ENCODE peak calls at places on chromosome 15, in six cellular contexts. Z is neuronal stem cell, I is IMR-90, C is mesenchymal stem cell, H is trophoblast cell, P is H1. N is an unnamed sample. For H3K4me1, the result is how much of the 10 kb centered on the place peaks cover.

GRCh38 chr15:52730163-52730562 is 51.0 kb upstream of the ATOSA start:
- DNase-seq in H (peak), C (peak), P (no peak), Z (no peak), I (peak), N (no peak)

GRCh38 chr15:43329222-43329959 is 982 bp downstream of the LCMT2 start:
- DNase-seq in C (no peak), Z (peak), P (peak), H (peak), I (peak), N (no peak)

GRCh38 chr15:75347222-75348033 is 589 bp downstream of the NEIL1 start:
- DNase-seq in P (peak), C (peak), H (no peak), Z (no peak), I (no peak), N (peak)

GRCh38 chr15:33114484-33114767 is 80.1 kb downstream of the FMN1 start:
- DNase-seq in I (peak), H (peak), C (no peak), P (no peak), Z (no peak), N (no peak)

GRCh38 chr15:98683821-98684220 is 35.5 kb downstream of the IGF1R start:
- DNase-seq in Z (no peak), C (peak), P (no peak), I (no peak), H (no peak), N (no peak)

GRCh38 chr15:35713733-35714132 is 167.8 kb upstream of the DPH6 start:
- DNase-seq in Z (no peak), P (no peak), C (no peak), I (peak), H (peak), N (no peak)

GRCh38 chr15:86855307-86855706 is 775.6 kb downstream of the AGBL1 start:
- DNase-seq in I (no peak), C (peak), Z (no peak), P (no peak), H (no peak), N (no peak)

GRCh38 chr15:60787737-60788513 is 309.0 kb upstream of the ICE2 start:
- DNase-seq in H (no peak), P (no peak), Z (no peak), C (no peak), I (no peak), N (no peak)

GRCh38 chr15:37015476-37015875 is 84.9 kb downstream of the MEIS2 start:
- DNase-seq in C (no peak), P (no peak), I (no peak), H (no peak), Z (no peak), N (no peak)

GRCh38 chr15:39498642-39499041 is 82.2 kb upstream of the THBS1 start:
- DNase-seq in C (no peak), P (no peak), H (no peak), I (no peak), Z (no peak), N (no peak)

GRCh38 chr15:89057506-89058133 is 30.6 kb upstream of the ABHD2 start:
- DNase-seq in Z (peak), C (peak), H (peak), I (peak), P (peak), N (peak)

GRCh38 chr15:78620021-78620838 is 566 bp downstream of the CHRNA3 start:
- DNase-seq in H (no peak), P (peak), C (peak), I (no peak), Z (peak), N (peak)

GRCh38 chr15:60764408-60764963 is 285.5 kb upstream of the ICE2 start:
- DNase-seq in P (no peak), I (no peak), C (no peak), H (no peak), Z (no peak), N (no peak)

GRCh38 chr15:42581272-42581730 is 5.9 kb downstream of the STARD9 start:
- DNase-seq in Z (peak), C (peak), H (peak), P (peak), I (peak), N (peak)

GRCh38 chr15:36797128-36797527 is 217.7 kb downstream of the CDIN1 start:
- DNase-seq in C (no peak), P (no peak), H (no peak), I (no peak), Z (no peak), N (no peak)

GRCh38 chr15:92682772-92683510 is 27.4 kb upstream of the FAM174B start:
- DNase-seq in H (no peak), P (no peak), Z (no peak), C (peak), I (no peak), N (no peak)

GRCh38 chr15:31523655-31524049 is 197.0 kb downstream of the KLF13 start:
- DNase-seq in Z (no peak), I (no peak), P (no peak), H (no peak), C (no peak), N (no peak)

GRCh38 chr15:43229977-43230376 is 9.2 kb upstream of the EPB42 start:
- DNase-seq in C (no peak), Z (no peak), I (no peak), P (no peak), H (no peak), N (no peak)

GRCh38 chr15:44299997-44300396 is 11.5 kb downstream of the GOLM2 start:
- DNase-seq in Z (no peak), P (no peak), C (no peak), I (no peak), H (no peak), N (no peak)

GRCh38 chr15:53962646-53963561 is 15.3 kb upstream of the UNC13C start:
- DNase-seq in I (no peak), Z (peak), P (peak), C (no peak), H (peak), N (peak)

GRCh38 chr15:99123706-99124451 is 19.0 kb downstream of the SYNM start:
- DNase-seq in I (peak), H (peak), Z (peak), P (no peak), C (peak), N (peak)

GRCh38 chr15:51262468-51262867 is 75.9 kb downstream of the CYP19A1 start:
- DNase-seq in P (no peak), H (no peak), C (no peak), Z (no peak), I (no peak), N (no peak)

DNA sequence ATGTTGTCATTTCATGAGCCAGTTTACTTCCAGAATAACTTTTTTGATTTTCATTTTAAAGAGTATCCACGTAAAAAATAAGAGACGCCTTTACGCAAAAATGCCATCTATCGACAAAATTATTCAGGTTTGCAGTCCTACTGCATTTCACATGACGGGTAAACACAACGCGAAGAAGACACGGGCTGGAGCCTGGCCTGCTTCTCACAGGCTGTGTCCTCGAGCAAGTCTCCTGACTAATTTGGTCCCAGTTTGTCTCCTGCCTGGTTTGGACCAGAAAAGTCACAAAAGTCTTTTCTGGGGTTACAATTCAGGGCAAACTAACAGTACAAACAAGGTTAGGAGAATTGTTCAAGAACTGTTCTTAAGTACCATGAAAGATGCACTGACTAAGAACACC is 51.7 kb downstream of the CHSY1 start:
- DNase-seq in Z (no peak), P (no peak), H (no peak), I (no peak), C (no peak), N (no peak)
- H3K4me1 ChIP-seq in Z (under half), P (under half), H (under half), I (under half), C (under half), N (under half)

GRCh38 chr15:71440479-71441071 is 325.3 kb downstream of the THSD4 start:
- DNase-seq in Z (no peak), H (no peak), P (no peak), C (peak), I (peak), N (no peak)

GRCh38 chr15:71443538-71443937 is 328.3 kb downstream of the THSD4 start:
- DNase-seq in Z (peak), H (peak), I (peak), C (peak), P (peak), N (peak)

GRCh38 chr15:71447328-71448250 is 332.3 kb downstream of the THSD4 start:
- DNase-seq in H (peak), P (no peak), I (peak), Z (no peak), C (no peak), N (peak)

GRCh38 chr15:71444866-71445590 is 329.8 kb downstream of the THSD4 start:
- DNase-seq in C (no peak), P (no peak), H (no peak), Z (no peak), I (peak), N (no peak)

DNA sequence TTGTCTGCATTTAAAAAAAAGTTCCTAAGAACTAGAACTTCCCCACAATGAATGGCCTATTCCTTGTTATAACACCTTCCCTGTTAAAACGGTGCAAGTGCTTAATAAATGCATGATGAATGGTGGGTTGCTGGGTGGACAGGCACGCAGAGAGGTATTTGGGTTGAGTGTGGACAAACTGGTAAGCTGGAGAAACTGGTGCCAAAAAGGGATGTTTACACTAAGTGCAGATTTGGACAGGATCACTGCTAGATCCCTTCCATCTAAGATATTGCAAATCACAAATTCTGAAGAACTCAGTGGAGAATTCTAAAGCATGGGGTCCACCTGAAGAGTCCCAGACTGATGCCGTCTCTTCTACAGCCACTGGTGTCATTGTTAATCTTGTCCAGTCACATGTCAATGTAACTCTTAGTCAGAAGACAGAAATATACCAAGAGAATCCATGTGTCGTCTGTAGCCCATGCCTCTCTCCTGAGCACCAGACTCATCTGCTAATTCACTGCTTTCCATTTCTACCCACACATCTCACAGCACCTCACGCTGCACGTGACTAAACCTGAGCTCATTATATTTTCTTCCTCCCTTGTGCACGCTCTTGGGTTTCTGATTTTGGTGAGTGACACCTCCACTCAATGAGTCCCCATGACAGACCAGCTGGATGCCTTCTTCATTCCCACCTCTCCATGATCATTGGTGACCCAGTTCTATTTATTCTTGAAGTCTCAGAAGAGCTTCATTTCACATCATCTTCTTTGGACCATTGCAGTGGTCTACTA is 328.9 kb downstream of the THSD4 start:
- DNase-seq in Z (no peak), I (no peak), H (no peak), P (no peak), C (no peak), N (no peak)
- H3K14ac ChIP-seq in Z (no peak), I (peak), H (no peak), P (no peak), C (no peak), N (no peak)

GRCh38 chr15:69466733-69467132 is 14.1 kb downstream of the RPLP1 start:
- DNase-seq in Z (no peak), H (no peak), P (no peak), C (no peak), I (no peak), N (no peak)
- H3K4me1 ChIP-seq in Z (under half), H (under half), P (under half), C (under half), I (under half), N (under half)

GRCh38 chr15:101145362-101145761 is 106.5 kb downstream of the CHSY1 start:
- DNase-seq in Z (no peak), H (no peak), P (no peak), I (peak), C (no peak), N (no peak)
- H3K14ac ChIP-seq in Z (no peak), H (no peak), P (no peak), I (no peak), C (no peak), N (no peak)

DNA sequence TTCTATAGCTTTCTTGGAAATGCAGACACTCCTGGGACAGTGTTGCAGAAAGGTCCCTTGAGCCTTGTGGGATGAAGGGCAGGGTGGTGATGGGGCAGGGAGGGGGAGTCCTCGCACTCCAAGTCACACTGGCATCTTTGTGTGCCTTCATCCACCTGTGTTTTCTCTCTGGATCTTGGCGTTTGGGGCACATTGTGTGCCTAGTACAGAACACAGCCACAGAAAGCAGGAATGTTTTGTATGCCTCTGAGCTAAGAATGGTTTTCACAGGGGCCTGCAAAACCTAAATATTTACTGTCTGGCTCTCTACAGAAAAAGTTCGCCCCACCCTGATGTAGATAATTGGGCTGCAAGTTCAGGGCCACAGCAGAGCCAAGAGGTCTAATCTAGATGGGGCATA is 5.7 kb downstream of the MYZAP start:
- DNase-seq in Z (no peak), P (no peak), H (no peak), I (no peak), C (no peak), N (no peak)
- H3K4me1 ChIP-seq in Z (under half), P (under half), H (under half), I (under half), C (under half), N (under half)

GRCh38 chr15:66704783-66705113 is 2.7 kb downstream of the SMAD6 start:
- DNase-seq in Z (no peak), H (no peak), I (no peak), P (no peak), C (no peak), N (no peak)

GRCh38 chr15:66703540-66703941 is 1.5 kb downstream of the SMAD6 start:
- DNase-seq in Z (no peak), C (peak), P (no peak), I (peak), H (peak), N (no peak)

GRCh38 chr15:66705277-66705927 is 3.4 kb downstream of the SMAD6 start:
- DNase-seq in I (no peak), C (no peak), H (no peak), P (no peak), Z (no peak), N (no peak)

GRCh38 chr15:66702770-66703539 is 919 bp downstream of the SMAD6 start:
- DNase-seq in Z (no peak), P (peak), H (no peak), C (peak), I (no peak), N (no peak)

GRCh38 chr15:66704019-66704782 is 2.2 kb downstream of the SMAD6 start:
- DNase-seq in H (no peak), C (no peak), I (no peak), P (no peak), Z (no peak), N (no peak)
- H3K14ac ChIP-seq in H (peak), C (peak), I (peak), P (no peak), Z (no peak), N (no peak)

DNA sequence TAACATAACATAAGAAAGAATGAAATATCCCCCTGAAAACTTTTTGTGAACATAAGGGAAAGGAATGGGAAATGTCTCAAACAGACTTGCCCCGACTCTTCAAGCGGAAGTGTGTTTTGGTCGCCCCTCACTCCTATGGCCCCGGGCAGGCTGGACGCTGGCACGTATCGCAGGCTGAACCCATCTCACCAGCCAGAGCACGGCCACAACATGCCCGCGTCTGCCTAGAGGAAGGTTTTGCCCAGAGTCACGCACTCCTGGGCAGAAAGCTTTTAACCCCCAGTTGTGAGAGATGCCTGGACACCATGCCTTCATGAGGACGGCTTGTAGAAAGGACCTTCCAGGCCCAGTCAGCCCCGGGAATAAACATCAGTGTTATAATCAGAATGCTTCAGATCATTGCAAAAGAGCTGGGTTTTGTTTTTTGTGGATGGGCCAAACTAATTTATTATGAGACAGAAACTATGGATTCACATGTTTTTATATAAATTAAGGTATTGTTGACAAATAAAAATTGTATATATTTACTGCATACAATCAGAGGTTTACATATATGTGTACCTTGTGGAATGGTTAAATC is 16.5 kb downstream of the CYFIP1 start:
- DNase-seq in H (no peak), Z (no peak), I (peak), C (peak), P (no peak), N (no peak)
- H3K4me1 ChIP-seq in H (under half), Z (under half), I (under half), C (under half), P (under half), N (under half)

DNA sequence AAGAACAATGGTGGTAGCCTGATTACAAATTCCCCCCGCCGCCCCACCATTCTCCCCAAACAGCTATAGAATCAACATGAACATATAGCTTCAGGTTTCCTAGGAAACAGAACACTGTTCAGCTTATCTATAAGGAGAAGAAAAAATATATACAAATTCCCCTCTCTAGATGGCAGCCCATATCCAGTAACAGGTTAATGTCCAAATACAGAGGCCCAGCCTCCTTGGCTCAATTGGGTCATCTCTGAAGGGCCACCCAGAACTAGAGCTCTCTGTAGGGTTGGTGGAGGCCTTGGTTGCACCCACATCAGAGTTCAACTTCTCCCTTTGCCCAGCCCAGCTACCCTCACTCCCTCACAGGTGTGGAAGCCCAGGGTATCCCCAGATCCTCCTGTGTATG is 91.5 kb upstream of the ADAMTS17 start:
- DNase-seq in Z (no peak), H (no peak), C (no peak), P (no peak), I (no peak), N (no peak)
- H3K14ac ChIP-seq in Z (no peak), H (no peak), C (no peak), P (no peak), I (no peak), N (no peak)

GRCh38 chr15:40936234-40936708 is 7.1 kb downstream of the DLL4 start:
- DNase-seq in P (no peak), C (no peak), I (no peak), Z (no peak), H (no peak), N (no peak)

GRCh38 chr15:40936709-40937666 is 7.8 kb downstream of the DLL4 start:
- DNase-seq in C (no peak), H (no peak), Z (no peak), P (no peak), I (peak), N (no peak)

GRCh38 chr15:40937762-40938529 is 8.8 kb downstream of the DLL4 start:
- DNase-seq in P (no peak), H (no peak), C (no peak), I (no peak), Z (no peak), N (peak)

GRCh38 chr15:40939909-40940801 is 11.0 kb downstream of the DLL4 start:
- DNase-seq in Z (no peak), P (no peak), I (no peak), C (no peak), H (no peak), N (no peak)

GRCh38 chr15:40938530-40938870 is 9.4 kb downstream of the DLL4 start:
- DNase-seq in Z (no peak), C (no peak), H (no peak), I (no peak), P (no peak), N (no peak)
- H3K4me1 ChIP-seq in Z (under half), C (under half), H (under half), I (under half), P (under half), N (under half)

DNA sequence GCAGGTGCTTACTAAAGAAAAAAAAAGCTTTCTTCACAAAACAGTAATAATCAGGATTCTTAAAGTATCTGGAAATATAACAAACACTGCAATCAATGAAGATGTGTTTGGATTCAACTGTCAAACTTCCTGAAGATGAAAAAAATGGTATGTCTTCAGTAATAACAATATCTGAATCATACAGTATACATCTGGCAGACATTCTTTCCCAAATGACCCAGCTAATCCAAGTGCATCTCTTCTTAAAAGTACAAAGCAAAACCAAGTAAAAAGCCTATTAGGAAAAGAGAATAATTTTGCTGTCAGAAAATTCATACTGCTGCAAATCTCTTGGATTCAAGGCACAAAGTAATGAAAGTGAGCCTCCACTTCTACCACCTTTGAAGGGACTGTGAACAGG is 145.0 kb upstream of the MCTP2 start:
- DNase-seq in Z (no peak), C (peak), H (no peak), I (peak), P (no peak), N (no peak)
- H3K14ac ChIP-seq in Z (no peak), C (no peak), H (no peak), I (no peak), P (no peak), N (no peak)